ENCODE peak calls at places on chromosome 1, in seven cellular contexts. L is H9; O is CD4-positive, alpha-beta T cell; Z is adipocyte; C is NCI-H1092; M is NCI-H345; Y is EH. U is an unnamed sample.

GRCh38 chr1:107344268-107344667 is 203.4 kb downstream of the NTNG1 start:
- DNase-seq in L (no peak), O (no peak), Z (no peak), C (no peak), M (peak), Y (no peak), U (no peak)

GRCh38 chr1:236702995-236703394 is 16.7 kb downstream of the ACTN2 start:
- DNase-seq in L (no peak), O (no peak), Z (no peak), C (no peak), M (no peak), Y (no peak), U (no peak)

GRCh38 chr1:84505167-84506001 is 802 bp upstream of the SPATA1 start:
- DNase-seq in L (no peak), O (no peak), Z (peak), C (peak), M (peak), Y (peak), U (no peak)

GRCh38 chr1:22290157-22290556 is 147.3 kb upstream of the WNT4 start:
- DNase-seq in L (no peak), O (no peak), Z (no peak), C (no peak), M (no peak), Y (no peak), U (no peak)

GRCh38 chr1:212110617-212111016 is 75.1 kb downstream of the DTL start:
- DNase-seq in L (no peak), O (no peak), Z (peak), C (no peak), M (no peak), Y (peak), U (no peak)

GRCh38 chr1:53470155-53470554 is 11.0 kb downstream of the DMRTB1 start:
- DNase-seq in L (peak), O (no peak), Z (peak), C (peak), M (no peak), Y (peak), U (no peak)

GRCh38 chr1:3249236-3249845 is 180.3 kb downstream of the PRDM16 start:
- DNase-seq in L (no peak), O (no peak), Z (no peak), C (no peak), M (no peak), Y (no peak), U (no peak)

GRCh38 chr1:44031051-44031899 is at the start of gene SLC6A9:
- DNase-seq in L (peak), O (peak), Z (peak), C (no peak), M (peak), Y (peak), U (peak)

U was measured in activated gamma-delta T cell treated with anti-CD3 and anti-CD28 coated beads, Interleukin-2, amount 50 U/mL, for 16 hours.